ENCODE peak calls at places on chromosomes 2 and 18, in ten cellular contexts. One of them, this sample, is unnamed.
A peak's percentile ranks its signal among the peaks of the same experiment; 100 is the strongest.

GRCh38 chr2:166411473-166412230 is 35.9 kb upstream of the SCN9A start:
- DNase-seq in Daoy: peak; percentile 48
- DNase-seq in iPS-NIHi11: no peak
- DNase-seq in sciatic nerve: no peak
- DNase-seq in cardiac muscle cell: peak; percentile 74
- DNase-seq in suprapubic skin: no peak
- DNase-seq in activated CD4-positive, alpha-beta T cell treated with anti-CD3 and anti-CD28 coated beads, Interleukin-2, amount 10 ng/mL, durations not matched to agents 24 days and 14 days: no peak
- DNase-seq in upper lobe of right lung: no peak
- DNase-seq in amniotic epithelial cell: peak; percentile 83
- DNase-seq in brain microvascular endothelial cell: peak; percentile 62
- DNase-seq in this sample: no peak

GRCh38 chr2:85974395-85974794 is 85.6 kb upstream of the ST3GAL5 start:
- DNase-seq in sciatic nerve: no peak
- DNase-seq in amniotic epithelial cell: peak; percentile 46
- DNase-seq in suprapubic skin: peak; percentile 28
- DNase-seq in upper lobe of right lung: peak; percentile 16
- DNase-seq in iPS-NIHi11: no peak
- DNase-seq in brain microvascular endothelial cell: no peak
- DNase-seq in activated CD4-positive, alpha-beta T cell treated with anti-CD3 and anti-CD28 coated beads, Interleukin-2, amount 10 ng/mL, durations not matched to agents 24 days and 14 days: no peak
- DNase-seq in Daoy: no peak
- DNase-seq in cardiac muscle cell: peak; percentile 49
- DNase-seq in this sample: no peak

GRCh38 chr2:133886735-133887675 is 318.7 kb upstream of the NCKAP5 start:
- DNase-seq in Daoy: peak; percentile 75
- DNase-seq in suprapubic skin: no peak
- DNase-seq in upper lobe of right lung: peak; percentile 79
- DNase-seq in iPS-NIHi11: peak; percentile 89
- DNase-seq in cardiac muscle cell: peak; percentile 61
- DNase-seq in activated CD4-positive, alpha-beta T cell treated with anti-CD3 and anti-CD28 coated beads, Interleukin-2, amount 10 ng/mL, durations not matched to agents 24 days and 14 days: peak; percentile 82
- DNase-seq in brain microvascular endothelial cell: peak; percentile 72
- DNase-seq in sciatic nerve: peak; percentile 83
- DNase-seq in amniotic epithelial cell: peak; percentile 59
- DNase-seq in this sample: peak; percentile 86

GRCh38 chr2:224183086-224183485 is 144.0 kb upstream of the SERPINE2 start:
- DNase-seq in Daoy: no peak
- DNase-seq in upper lobe of right lung: no peak
- DNase-seq in activated CD4-positive, alpha-beta T cell treated with anti-CD3 and anti-CD28 coated beads, Interleukin-2, amount 10 ng/mL, durations not matched to agents 24 days and 14 days: no peak
- DNase-seq in brain microvascular endothelial cell: no peak
- DNase-seq in iPS-NIHi11: no peak
- DNase-seq in sciatic nerve: no peak
- DNase-seq in amniotic epithelial cell: no peak
- DNase-seq in suprapubic skin: no peak
- DNase-seq in cardiac muscle cell: peak; percentile 47
- DNase-seq in this sample: no peak

GRCh38 chr18:42950732-42951131 is 164.8 kb downstream of the RIT2 start:
- DNase-seq in brain microvascular endothelial cell: no peak
- DNase-seq in amniotic epithelial cell: no peak
- DNase-seq in upper lobe of right lung: no peak
- DNase-seq in suprapubic skin: no peak
- DNase-seq in Daoy: no peak
- DNase-seq in iPS-NIHi11: no peak
- DNase-seq in cardiac muscle cell: no peak
- DNase-seq in activated CD4-positive, alpha-beta T cell treated with anti-CD3 and anti-CD28 coated beads, Interleukin-2, amount 10 ng/mL, durations not matched to agents 24 days and 14 days: no peak
- DNase-seq in sciatic nerve: no peak
- DNase-seq in this sample: no peak

GRCh38 chr18:392926-393325 is 107.6 kb downstream of the COLEC12 start:
- DNase-seq in sciatic nerve: no peak
- DNase-seq in cardiac muscle cell: peak; percentile 62
- DNase-seq in upper lobe of right lung: no peak
- DNase-seq in iPS-NIHi11: no peak
- DNase-seq in activated CD4-positive, alpha-beta T cell treated with anti-CD3 and anti-CD28 coated beads, Interleukin-2, amount 10 ng/mL, durations not matched to agents 24 days and 14 days: no peak
- DNase-seq in brain microvascular endothelial cell: no peak
- DNase-seq in Daoy: no peak
- DNase-seq in suprapubic skin: no peak
- DNase-seq in amniotic epithelial cell: no peak
- DNase-seq in this sample: no peak

GRCh38 chr2:16613475-16613874 is 52.2 kb downstream of the CYRIA start:
- DNase-seq in sciatic nerve: no peak
- DNase-seq in brain microvascular endothelial cell: no peak
- DNase-seq in iPS-NIHi11: peak; percentile 61
- DNase-seq in Daoy: no peak
- DNase-seq in amniotic epithelial cell: peak; percentile 12
- DNase-seq in activated CD4-positive, alpha-beta T cell treated with anti-CD3 and anti-CD28 coated beads, Interleukin-2, amount 10 ng/mL, durations not matched to agents 24 days and 14 days: no peak
- DNase-seq in suprapubic skin: no peak
- DNase-seq in upper lobe of right lung: no peak
- DNase-seq in cardiac muscle cell: peak; percentile 39
- DNase-seq in this sample: peak; percentile 36

GRCh38 chr2:101113441-101114267 is 37.5 kb downstream of the TBC1D8 start:
- DNase-seq in upper lobe of right lung: no peak
- DNase-seq in Daoy: peak; percentile 61
- DNase-seq in suprapubic skin: no peak
- DNase-seq in brain microvascular endothelial cell: peak; percentile 64
- DNase-seq in sciatic nerve: no peak
- DNase-seq in cardiac muscle cell: peak; percentile 83
- DNase-seq in amniotic epithelial cell: peak; percentile 55
- DNase-seq in iPS-NIHi11: peak; percentile 64
- DNase-seq in activated CD4-positive, alpha-beta T cell treated with anti-CD3 and anti-CD28 coated beads, Interleukin-2, amount 10 ng/mL, durations not matched to agents 24 days and 14 days: no peak
- DNase-seq in this sample: no peak

GRCh38 chr2:79669714-79670113 is 156.9 kb downstream of the CTNNA2 start:
- DNase-seq in Daoy: no peak
- DNase-seq in upper lobe of right lung: no peak
- DNase-seq in suprapubic skin: no peak
- DNase-seq in sciatic nerve: no peak
- DNase-seq in iPS-NIHi11: no peak
- DNase-seq in amniotic epithelial cell: no peak
- DNase-seq in brain microvascular endothelial cell: no peak
- DNase-seq in activated CD4-positive, alpha-beta T cell treated with anti-CD3 and anti-CD28 coated beads, Interleukin-2, amount 10 ng/mL, durations not matched to agents 24 days and 14 days: no peak
- DNase-seq in cardiac muscle cell: no peak
- DNase-seq in this sample: no peak

GRCh38 chr2:223993634-223994232 is 36.5 kb downstream of the MRPL44 start:
- DNase-seq in iPS-NIHi11: peak; percentile 75
- DNase-seq in activated CD4-positive, alpha-beta T cell treated with anti-CD3 and anti-CD28 coated beads, Interleukin-2, amount 10 ng/mL, durations not matched to agents 24 days and 14 days: peak; percentile 90
- DNase-seq in suprapubic skin: no peak
- DNase-seq in Daoy: peak; percentile 64
- DNase-seq in sciatic nerve: peak; percentile 82
- DNase-seq in amniotic epithelial cell: peak; percentile 85
- DNase-seq in upper lobe of right lung: no peak
- DNase-seq in brain microvascular endothelial cell: peak; percentile 73
- DNase-seq in cardiac muscle cell: peak; percentile 89
- DNase-seq in this sample: peak; percentile 86

GRCh38 chr2:109419960-109420370 is 193.8 kb downstream of the SEPTIN10 start:
- DNase-seq in activated CD4-positive, alpha-beta T cell treated with anti-CD3 and anti-CD28 coated beads, Interleukin-2, amount 10 ng/mL, durations not matched to agents 24 days and 14 days: no peak
- DNase-seq in brain microvascular endothelial cell: no peak
- DNase-seq in upper lobe of right lung: no peak
- DNase-seq in cardiac muscle cell: no peak
- DNase-seq in suprapubic skin: no peak
- DNase-seq in iPS-NIHi11: no peak
- DNase-seq in Daoy: peak; percentile 58
- DNase-seq in amniotic epithelial cell: peak; percentile 66
- DNase-seq in sciatic nerve: no peak
- DNase-seq in this sample: no peak

GRCh38 chr2:229719926-229720652 is 5.7 kb upstream of the DNER start:
- DNase-seq in sciatic nerve: no peak
- DNase-seq in activated CD4-positive, alpha-beta T cell treated with anti-CD3 and anti-CD28 coated beads, Interleukin-2, amount 10 ng/mL, durations not matched to agents 24 days and 14 days: no peak
- DNase-seq in Daoy: no peak
- DNase-seq in cardiac muscle cell: peak; percentile 21
- DNase-seq in iPS-NIHi11: no peak
- DNase-seq in brain microvascular endothelial cell: peak; percentile 41
- DNase-seq in suprapubic skin: no peak
- DNase-seq in upper lobe of right lung: no peak
- DNase-seq in amniotic epithelial cell: peak; percentile 64
- DNase-seq in this sample: no peak

GRCh38 chr2:170818294-170819104 is 1.8 kb downstream of the GAD1 start:
- DNase-seq in upper lobe of right lung: no peak
- DNase-seq in activated CD4-positive, alpha-beta T cell treated with anti-CD3 and anti-CD28 coated beads, Interleukin-2, amount 10 ng/mL, durations not matched to agents 24 days and 14 days: peak; percentile 73
- DNase-seq in Daoy: peak; percentile 32
- DNase-seq in cardiac muscle cell: no peak
- DNase-seq in sciatic nerve: no peak
- DNase-seq in brain microvascular endothelial cell: no peak
- DNase-seq in suprapubic skin: no peak
- DNase-seq in iPS-NIHi11: no peak
- DNase-seq in amniotic epithelial cell: no peak
- DNase-seq in this sample: peak; percentile 44

GRCh38 chr18:67381608-67382150 is 134.8 kb downstream of the DSEL start:
- DNase-seq in brain microvascular endothelial cell: no peak
- DNase-seq in Daoy: no peak
- DNase-seq in activated CD4-positive, alpha-beta T cell treated with anti-CD3 and anti-CD28 coated beads, Interleukin-2, amount 10 ng/mL, durations not matched to agents 24 days and 14 days: no peak
- DNase-seq in cardiac muscle cell: no peak
- DNase-seq in sciatic nerve: no peak
- DNase-seq in suprapubic skin: no peak
- DNase-seq in amniotic epithelial cell: no peak
- DNase-seq in iPS-NIHi11: no peak
- DNase-seq in upper lobe of right lung: no peak
- DNase-seq in this sample: no peak

GRCh38 chr2:28643911-28644334 is 107.7 kb upstream of the PPP1CB start:
- DNase-seq in amniotic epithelial cell: peak; percentile 92
- DNase-seq in activated CD4-positive, alpha-beta T cell treated with anti-CD3 and anti-CD28 coated beads, Interleukin-2, amount 10 ng/mL, durations not matched to agents 24 days and 14 days: no peak
- DNase-seq in cardiac muscle cell: peak; percentile 67
- DNase-seq in suprapubic skin: no peak
- DNase-seq in sciatic nerve: no peak
- DNase-seq in upper lobe of right lung: no peak
- DNase-seq in iPS-NIHi11: no peak
- DNase-seq in brain microvascular endothelial cell: no peak
- DNase-seq in Daoy: peak; percentile 91
- DNase-seq in this sample: no peak